ENCODE peak calls at places on chromosomes 12 and 14, in six cellular contexts. M, U, I, S, H and Z are unnamed samples.

GRCh38 chr14:21019377-21019776 is 5.5 kb downstream of the NDRG2 start:
- DNase-seq in U (no peak), H (no peak), S (no peak), M (no peak), I (no peak), Z (no peak)

GRCh38 chr14:95609398-95609990 is 74.6 kb downstream of the GLRX5 start:
- DNase-seq in H (peak), S (peak), M (no peak), U (peak), I (peak), Z (peak)

GRCh38 chr12:122106891-122107660 is 28.5 kb downstream of the MLXIP start:
- DNase-seq in S (peak), M (peak), H (no peak), U (no peak), I (no peak), Z (peak)

GRCh38 chr14:35419429-35419841 is 14.9 kb upstream of the NFKBIA start:
- DNase-seq in I (no peak), M (no peak), S (no peak), H (no peak), U (no peak), Z (peak)

GRCh38 chr14:45065540-45065939 is 18.4 kb upstream of the PRPF39 start:
- DNase-seq in S (no peak), H (no peak), M (no peak), I (no peak), U (no peak), Z (no peak)

GRCh38 chr12:110704750-110705149 is 15.8 kb upstream of the HVCN1 start:
- DNase-seq in I (no peak), S (peak), M (no peak), H (no peak), U (no peak), Z (no peak)

GRCh38 chr12:116161588-116161987 is 115.9 kb downstream of the MED13L start:
- DNase-seq in S (no peak), I (no peak), M (no peak), U (no peak), H (no peak), Z (no peak)

GRCh38 chr12:113232787-113233585 is 11.7 kb downstream of the TPCN1 start:
- DNase-seq in U (no peak), H (peak), I (no peak), M (peak), S (peak), Z (no peak)

GRCh38 chr12:123270380-123271181 is 1.1 kb downstream of the CDK2AP1 start:
- DNase-seq in I (peak), S (no peak), H (no peak), U (peak), M (no peak), Z (peak)

GRCh38 chr14:79702197-79702596 is 509.1 kb downstream of the DIO2 start:
- DNase-seq in S (no peak), U (no peak), H (no peak), I (no peak), M (no peak), Z (no peak)

GRCh38 chr14:104138098-104138890 is at the start of gene KIF26A:
- DNase-seq in H (no peak), S (peak), U (peak), M (no peak), I (peak), Z (no peak)

GRCh38 chr12:74412607-74413230 is 124.9 kb upstream of the ATXN7L3B start:
- DNase-seq in U (peak), S (peak), H (no peak), M (no peak), I (no peak), Z (peak)

GRCh38 chr12:86521870-86522269 is 265.7 kb upstream of the MGAT4C start:
- DNase-seq in S (no peak), I (no peak), U (no peak), H (no peak), M (no peak), Z (no peak)

GRCh38 chr14:64440494-64440893 is 24.8 kb upstream of the AKAP5 start:
- DNase-seq in H (no peak), I (no peak), U (no peak), M (no peak), S (no peak), Z (peak)

GRCh38 chr14:89851031-89851430 is 103.5 kb downstream of the EFCAB11 start:
- DNase-seq in S (peak), H (no peak), I (no peak), U (no peak), M (no peak), Z (no peak)

GRCh38 chr12:131046813-131047788 is 93.4 kb downstream of the ADGRD1 start:
- DNase-seq in M (no peak), H (no peak), U (no peak), S (no peak), I (no peak), Z (no peak)

GRCh38 chr14:100076630-100077029 is 11.4 kb downstream of the EVL start:
- DNase-seq in U (no peak), H (no peak), S (no peak), I (no peak), M (no peak), Z (peak)

GRCh38 chr12:101634724-101635123 is 40.0 kb downstream of the MYBPC1 start:
- DNase-seq in H (no peak), M (no peak), U (no peak), S (no peak), I (no peak), Z (no peak)

GRCh38 chr14:86782092-86782580 is 1210.8 kb downstream of the GALC start:
- DNase-seq in I (no peak), S (no peak), H (no peak), M (no peak), U (no peak), Z (no peak)

GRCh38 chr12:64044171-64044570 is 177.9 kb downstream of the KICS2 start:
- DNase-seq in I (no peak), S (no peak), U (no peak), M (no peak), H (no peak), Z (no peak)

GRCh38 chr12:53735556-53735955 is 8.3 kb upstream of the CALCOCO1 start:
- DNase-seq in H (no peak), S (no peak), M (no peak), U (no peak), I (no peak), Z (no peak)

GRCh38 chr12:13210543-13211190 is 14.1 kb downstream of the EMP1 start:
- DNase-seq in U (no peak), M (no peak), H (no peak), I (no peak), S (no peak), Z (no peak)

GRCh38 chr14:103386632-103387329 is 1.6 kb downstream of the MARK3 start:
- DNase-seq in M (no peak), U (no peak), H (no peak), S (no peak), I (no peak), Z (peak)

GRCh38 chr12:80282761-80283160 is 161.3 kb upstream of the PTPRQ start:
- DNase-seq in M (no peak), U (no peak), S (no peak), I (no peak), H (no peak), Z (no peak)

GRCh38 chr14:70020350-70021170 is 141.3 kb downstream of the SMOC1 start:
- DNase-seq in H (no peak), U (no peak), M (peak), S (no peak), I (no peak), Z (no peak)

GRCh38 chr14:75430106-75430505 is 2.3 kb downstream of the JDP2 start:
- DNase-seq in S (no peak), M (no peak), I (no peak), U (no peak), H (no peak), Z (no peak)

GRCh38 chr12:57837779-57838562 is 8.6 kb downstream of the CTDSP2 start:
- DNase-seq in S (no peak), H (no peak), U (no peak), I (no peak), M (no peak), Z (peak)

GRCh38 chr12:111313833-111314259 is 55.0 kb downstream of the PHETA1 start:
- DNase-seq in S (peak), I (peak), U (peak), M (peak), H (peak), Z (peak)